ENCODE peak calls at places on chromosomes 2 and 18, in four cellular contexts. W is HepG2, N is GM12878, I is K562. H is an unnamed sample.

GRCh38 chr18:79169958-79170555 is 100.9 kb downstream of the ATP9B start:
- DNase-seq in W (peak; percentile 10), N (no peak), I (no peak), H (no peak)

GRCh38 chr18:79523738-79524180 is 128.0 kb downstream of the NFATC1 start:
- DNase-seq in W (no peak), N (peak; percentile 49), I (no peak), H (no peak)

GRCh38 chr2:201697899-201698298 is 545 bp downstream of the MPP4 start:
- DNase-seq in W (no peak), N (no peak), I (no peak), H (no peak)

GRCh38 chr2:106816974-106817373 is 69.0 kb downstream of the ST6GAL2 start:
- DNase-seq in W (no peak), N (no peak), I (no peak), H (no peak)

GRCh38 chr2:152499411-152499810 is 164.4 kb downstream of the FMNL2 start:
- DNase-seq in W (no peak), N (no peak), I (no peak), H (no peak)

GRCh38 chr2:160837416-160837815 is 322.8 kb upstream of the TANK start:
- DNase-seq in W (no peak), N (no peak), I (no peak), H (no peak)

GRCh38 chr2:38466849-38467767 is 90.0 kb upstream of the ATL2 start:
- DNase-seq in W (no peak), N (no peak), I (no peak), H (no peak)

GRCh38 chr2:47043142-47043890 is 111.8 kb downstream of the STPG4 start:
- DNase-seq in W (peak; percentile 79), N (no peak), I (no peak), H (no peak)

GRCh38 chr2:106960633-106961205 is 74.8 kb upstream of the ST6GAL2 start:
- DNase-seq in W (no peak), N (no peak), I (no peak), H (no peak)

GRCh38 chr18:44771957-44772917 is 91.5 kb downstream of the SETBP1 start:
- DNase-seq in W (peak; percentile 85), N (no peak), I (no peak), H (no peak)

GRCh38 chr18:4107049-4107459 is 348.1 kb downstream of the DLGAP1 start:
- DNase-seq in W (no peak), N (no peak), I (no peak), H (no peak)

GRCh38 chr18:49273201-49273880 is 187.1 kb downstream of the DYM start:
- DNase-seq in W (no peak), N (no peak), I (no peak), H (no peak)

GRCh38 chr2:86383844-86384243 is 46.4 kb upstream of the REEP1 start:
- DNase-seq in W (no peak), N (no peak), I (no peak), H (no peak)

GRCh38 chr2:33223851-33224250 is 252.6 kb upstream of the RASGRP3 start:
- DNase-seq in W (no peak), N (no peak), I (no peak), H (no peak)

GRCh38 chr2:133492719-133493366 is 75.4 kb downstream of the NCKAP5 start:
- DNase-seq in W (no peak), N (no peak), I (no peak), H (no peak)

GRCh38 chr18:54127759-54128378 is 96.6 kb downstream of the MBD2 start:
- DNase-seq in W (peak; percentile 41), N (no peak), I (peak; percentile 32), H (peak; percentile 23)

GRCh38 chr18:79511671-79512301 is 116.1 kb downstream of the NFATC1 start:
- DNase-seq in W (no peak), N (no peak), I (no peak), H (no peak)

GRCh38 chr2:11616851-11617415 is 53.1 kb downstream of the NTSR2 start:
- DNase-seq in W (no peak), N (no peak), I (no peak), H (no peak)

GRCh38 chr18:50268022-50268747 is 1.9 kb upstream of the CFAP53 start:
- DNase-seq in W (no peak), N (peak; percentile 62), I (no peak), H (peak; percentile 55)

GRCh38 chr18:48834421-48835011 is 116.2 kb downstream of the SMAD7 start:
- DNase-seq in W (no peak), N (peak; percentile 81), I (no peak), H (no peak)

GRCh38 chr2:55653255-55653654 is 35.8 kb upstream of the PPP4R3B start:
- DNase-seq in W (no peak), N (no peak), I (no peak), H (no peak)

GRCh38 chr2:50727940-50728339 is 304.0 kb downstream of the NRXN1 start:
- DNase-seq in W (no peak), N (no peak), I (no peak), H (no peak)

GRCh38 chr2:224416656-224417360 is 14.9 kb upstream of the FAM124B start:
- DNase-seq in W (no peak), N (no peak), I (no peak), H (no peak)

GRCh38 chr2:75174981-75175380 is 24.3 kb downstream of the TACR1 start:
- DNase-seq in W (no peak), N (no peak), I (no peak), H (no peak)

GRCh38 chr18:48029296-48029986 is 99.0 kb upstream of the SMAD2 start:
- DNase-seq in W (no peak), N (no peak), I (no peak), H (no peak)

GRCh38 chr2:46431481-46432235 is 47.7 kb upstream of the TMEM247 start:
- DNase-seq in W (no peak), N (no peak), I (no peak), H (no peak)

GRCh38 chr18:76075777-76076176 is 419.3 kb downstream of the ZNF516 start:
- DNase-seq in W (no peak), N (no peak), I (no peak), H (no peak)

GRCh38 chr2:219958941-219959340 is 331.5 kb downstream of the SLC4A3 start:
- DNase-seq in W (no peak), N (no peak), I (no peak), H (no peak)

GRCh38 chr2:163800889-163801498 is 65.2 kb upstream of the FIGN start:
- DNase-seq in W (no peak), N (no peak), I (no peak), H (peak; percentile 60)

GRCh38 chr18:2906522-2907458 is 60.0 kb downstream of the EMILIN2 start:
- DNase-seq in W (peak; percentile 12), N (no peak), I (peak; percentile 74), H (no peak)

GRCh38 chr2:101500175-101500574 is 25.3 kb upstream of the RFX8 start:
- DNase-seq in W (no peak), N (no peak), I (no peak), H (no peak)

GRCh38 chr2:239824051-239824694 is 201.0 kb downstream of the NDUFA10 start:
- DNase-seq in W (peak; percentile 66), N (no peak), I (peak; percentile 20), H (no peak)

GRCh38 chr18:58788971-58789797 is 75.5 kb upstream of the ZNF532 start:
- DNase-seq in W (peak; percentile 15), N (no peak), I (no peak), H (peak; percentile 21)

GRCh38 chr2:8076453-8077284 is 605.2 kb upstream of the ID2 start:
- DNase-seq in W (no peak), N (no peak), I (no peak), H (no peak)

GRCh38 chr2:8078760-8079159 is 603.1 kb upstream of the ID2 start:
- DNase-seq in W (no peak), N (no peak), I (no peak), H (no peak)

DNA sequence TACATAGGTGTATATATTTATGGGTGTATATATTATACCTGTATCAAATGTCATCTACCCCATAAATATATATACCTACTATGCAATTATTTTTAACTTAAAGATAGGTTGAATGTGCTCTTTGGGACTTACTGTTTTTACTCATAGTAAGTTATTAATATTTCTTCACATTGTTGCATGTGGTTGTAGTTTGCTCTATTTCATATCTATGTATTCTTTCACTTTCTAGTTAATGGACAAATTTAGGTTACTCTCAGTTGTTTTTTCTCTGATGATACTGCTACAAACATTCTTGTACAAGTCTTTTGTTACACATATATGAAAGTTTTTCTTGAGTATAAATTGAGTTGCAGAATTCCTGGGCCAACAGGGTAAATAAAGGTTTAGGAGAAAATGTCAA is 601.8 kb upstream of the ID2 start:
- DNase-seq in W (no peak), N (no peak), I (no peak), H (no peak)
- TF ChIP-seq FOXK2 in W (no peak), N (no peak), I (no peak), H (no peak)

DNA sequence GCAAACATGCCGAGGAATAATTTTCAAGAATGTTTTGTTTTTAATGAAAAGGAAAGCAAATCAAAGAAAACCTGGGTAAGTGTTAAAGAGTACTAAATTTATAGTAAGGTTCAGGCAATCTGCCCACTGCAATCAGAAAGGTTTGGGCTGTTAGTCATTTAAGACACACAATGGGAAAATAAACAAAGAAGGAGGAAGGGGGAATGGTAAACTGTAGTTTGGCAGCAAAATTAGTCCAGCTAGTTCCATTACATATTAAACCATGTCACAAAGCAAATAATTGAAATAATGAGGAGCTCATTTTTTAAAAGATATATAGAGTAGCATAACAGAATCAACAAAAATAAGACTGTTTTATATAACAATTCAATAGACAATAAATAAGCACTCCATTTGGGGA is 87.4 kb upstream of the COPS8 start:
- DNase-seq in W (no peak), N (no peak), I (no peak), H (no peak)
- TF ChIP-seq TARDBP in W (no peak), N (no peak), I (no peak), H (no peak)

DNA sequence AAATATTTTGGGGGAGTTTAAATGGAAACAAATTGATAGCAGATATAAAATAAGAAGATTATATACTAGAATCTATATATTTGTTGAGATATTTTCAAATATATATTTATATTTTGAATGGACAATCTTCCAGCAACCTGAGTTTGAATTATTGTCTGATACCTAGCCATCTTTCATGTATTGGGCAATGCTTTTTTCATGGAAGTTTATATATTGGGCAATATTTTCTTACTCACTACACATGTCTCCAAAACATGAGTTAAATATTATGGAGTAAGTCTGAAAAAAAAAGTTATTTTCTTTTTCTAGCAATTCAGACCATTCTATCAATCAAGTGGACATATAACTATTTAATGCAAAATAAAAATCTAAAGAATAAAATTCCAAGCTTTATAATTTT is 295.2 kb downstream of the NYAP2 start:
- DNase-seq in W (no peak), N (no peak), I (no peak), H (no peak)
- TF ChIP-seq FOXK2 in W (no peak), N (no peak), I (no peak), H (no peak)

GRCh38 chr2:65159921-65160320 is 30.0 kb upstream of the RAB1A start:
- DNase-seq in W (no peak), N (no peak), I (no peak), H (no peak)

GRCh38 chr2:65159261-65159660 is 29.4 kb upstream of the RAB1A start:
- DNase-seq in W (no peak), N (no peak), I (no peak), H (no peak)

GRCh38 chr2:65156041-65156440 is 26.1 kb upstream of the RAB1A start:
- DNase-seq in W (no peak), N (no peak), I (no peak), H (no peak)

GRCh38 chr2:65161551-65162100 is 31.7 kb upstream of the RAB1A start:
- DNase-seq in W (no peak), N (no peak), I (no peak), H (no peak)

GRCh38 chr2:65158557-65158956 is 28.7 kb upstream of the RAB1A start:
- DNase-seq in W (no peak), N (no peak), I (no peak), H (no peak)
- TF ChIP-seq TARDBP in W (no peak), N (no peak), I (no peak), H (no peak)

H was measured in HEK293T.